ENCODE peak calls at places on chromosomes 4 and X, in four cellular contexts. One of them, this sample, is unnamed.

GRCh38 chrX:17616936-17617335 is 120.4 kb upstream of the SCML1 start:
- DNase-seq in uterus: no peak
- DNase-seq in fibroblast of pulmonary artery: no peak
- DNase-seq in omental fat pad: no peak
- DNase-seq in this sample: no peak

GRCh38 chrX:16484338-16484737 is 165.6 kb upstream of the S100G start:
- DNase-seq in uterus: no peak
- DNase-seq in omental fat pad: no peak
- DNase-seq in fibroblast of pulmonary artery: peak
- DNase-seq in this sample: peak

GRCh38 chr4:183099537-183100297 is 660 bp downstream of the WWC2 start:
- DNase-seq in omental fat pad: no peak
- DNase-seq in fibroblast of pulmonary artery: no peak
- DNase-seq in uterus: peak
- DNase-seq in this sample: no peak

GRCh38 chr4:140151700-140152014 is 2.3 kb downstream of the MAML3 start:
- DNase-seq in uterus: peak
- DNase-seq in omental fat pad: peak
- DNase-seq in fibroblast of pulmonary artery: peak
- DNase-seq in this sample: peak

GRCh38 chr4:177987896-177988295 is 545.7 kb upstream of the AGA start:
- DNase-seq in uterus: no peak
- DNase-seq in fibroblast of pulmonary artery: no peak
- DNase-seq in omental fat pad: no peak
- DNase-seq in this sample: no peak

GRCh38 chr4:4254666-4255065 is 6.6 kb upstream of the TMEM128 start:
- DNase-seq in omental fat pad: no peak
- DNase-seq in fibroblast of pulmonary artery: no peak
- DNase-seq in uterus: no peak
- DNase-seq in this sample: no peak

GRCh38 chrX:52608961-52609360 is 45.7 kb downstream of the SSX7 start:
- DNase-seq in fibroblast of pulmonary artery: no peak
- DNase-seq in uterus: no peak
- DNase-seq in omental fat pad: no peak
- DNase-seq in this sample: no peak

GRCh38 chr4:6658635-6659075 is 18.2 kb downstream of the MRFAP1 start:
- DNase-seq in omental fat pad: no peak
- DNase-seq in fibroblast of pulmonary artery: peak
- DNase-seq in uterus: peak
- DNase-seq in this sample: peak

GRCh38 chrX:153643431-153644351 is 3.3 kb upstream of the DUSP9 start:
- DNase-seq in omental fat pad: no peak
- DNase-seq in fibroblast of pulmonary artery: no peak
- DNase-seq in uterus: no peak
- DNase-seq in this sample: peak

This sample was measured in cardiac muscle cell.